ENCODE peak calls at places on chromosomes 5 and 9, in four cellular contexts. N is hippocampal formation, Q is GM19239, E is amniotic stem cell. O is an unnamed sample.

GRCh38 chr9:99140685-99141314 is 35.9 kb downstream of the TGFBR1 start:
- DNase-seq in N (peak; percentile 43), Q (no peak), E (no peak), O (no peak)

GRCh38 chr5:178642351-178642909 is 15.6 kb upstream of the CLK4 start:
- DNase-seq in N (no peak), Q (no peak), E (peak; percentile 97), O (no peak)

GRCh38 chr5:176578391-176578808 is 29.3 kb downstream of the CDHR2 start:
- DNase-seq in N (no peak), Q (no peak), E (no peak), O (no peak)

GRCh38 chr5:24401767-24402166 is 243.0 kb downstream of the CDH10 start:
- DNase-seq in N (no peak), Q (no peak), E (no peak), O (no peak)

GRCh38 chr5:32753765-32754164 is 42.6 kb downstream of the NPR3 start:
- DNase-seq in N (no peak), Q (no peak), E (no peak), O (no peak)

GRCh38 chr9:96100385-96100978 is 201.5 kb downstream of the HSD17B3 start:
- DNase-seq in N (no peak), Q (no peak), E (no peak), O (no peak)

GRCh38 chr5:135821061-135821781 is 13.2 kb upstream of the SLC25A48 start:
- DNase-seq in N (no peak), Q (no peak), E (no peak), O (peak; percentile 85)

GRCh38 chr9:21611896-21612295 is 129.8 kb upstream of the IFNE start:
- DNase-seq in N (no peak), Q (no peak), E (no peak), O (no peak)

GRCh38 chr5:62585751-62586150 is 7.1 kb downstream of the LRRC70 start:
- DNase-seq in N (no peak), Q (no peak), E (no peak), O (no peak)

GRCh38 chr9:127418037-127418471 is 6.1 kb upstream of the ZNF79 start:
- DNase-seq in N (no peak), Q (no peak), E (no peak), O (no peak)

GRCh38 chr5:14464661-14465060 is 116.9 kb upstream of the OTULINL start:
- DNase-seq in N (no peak), Q (no peak), E (no peak), O (peak; percentile 54)

GRCh38 chr5:172177232-172177631 is 10.8 kb downstream of the STK10 start:
- DNase-seq in N (no peak), Q (no peak), E (no peak), O (no peak)

GRCh38 chr9:30670805-30671562 is 1713.5 kb upstream of the ACO1 start:
- DNase-seq in N (no peak), Q (no peak), E (no peak), O (no peak)

GRCh38 chr9:107932601-107933000 is 443.0 kb upstream of the KLF4 start:
- DNase-seq in N (no peak), Q (no peak), E (no peak), O (no peak)

GRCh38 chr5:79105868-79106267 is 5.7 kb upstream of the BHMT start:
- DNase-seq in N (no peak), Q (no peak), E (no peak), O (no peak)

GRCh38 chr9:4923580-4924544 is 61.2 kb upstream of the JAK2 start:
- DNase-seq in N (no peak), Q (peak; percentile 27), E (no peak), O (no peak)

GRCh38 chr5:156815988-156816599 is 34.0 kb upstream of the PPP1R2B start:
- DNase-seq in N (no peak), Q (peak; percentile 20), E (no peak), O (no peak)

GRCh38 chr9:5783982-5784381 is 48.9 kb downstream of the ERMP1 start:
- DNase-seq in N (no peak), Q (no peak), E (no peak), O (no peak)

GRCh38 chr5:113869611-113870010 is 356.1 kb downstream of the YTHDC2 start:
- DNase-seq in N (no peak), Q (no peak), E (no peak), O (no peak)

O was measured in NCI-H1436 treated with DMSO at 0.1 percent for 48 hours.